ENCODE peak calls at places on chromosomes 6 and 20, in four cellular contexts. R is lower leg skin, M is NB4, B is psoas muscle. P is an unnamed sample.

GRCh38 chr20:4154958-4155411 is 139.6 kb upstream of the RNF24 start:
- DNase-seq in R (no peak), M (no peak), B (no peak), P (no peak)

GRCh38 chr6:5142915-5143314 is 57.8 kb downstream of the PPP1R3G start:
- DNase-seq in R (no peak), M (peak), B (no peak), P (no peak)

GRCh38 chr6:21436625-21437024 is 156.9 kb upstream of the SOX4 start:
- DNase-seq in R (no peak), M (peak), B (no peak), P (no peak)

GRCh38 chr6:154404791-154405400 is 48.3 kb upstream of the IPCEF1 start:
- DNase-seq in R (no peak), M (no peak), B (no peak), P (no peak)

GRCh38 chr20:58081842-58082241 is 146.6 kb downstream of the ANKRD60 start:
- DNase-seq in R (no peak), M (no peak), B (no peak), P (peak)

GRCh38 chr20:5970381-5970780 is 19.9 kb downstream of the MCM8 start:
- DNase-seq in R (no peak), M (no peak), B (no peak), P (no peak)

GRCh38 chr6:54935739-54936138 is 89.2 kb downstream of the FAM83B start:
- DNase-seq in R (no peak), M (peak), B (no peak), P (peak)

GRCh38 chr6:1949533-1949932 is 295.9 kb downstream of the GMDS start:
- DNase-seq in R (no peak), M (peak), B (no peak), P (peak)

GRCh38 chr20:46057856-46058655 is 29.0 kb downstream of the SLC12A5 start:
- DNase-seq in R (peak), M (peak), B (peak), P (peak)

GRCh38 chr6:21597706-21598273 is 4.2 kb downstream of the SOX4 start:
- DNase-seq in R (no peak), M (no peak), B (no peak), P (peak)

DNA sequence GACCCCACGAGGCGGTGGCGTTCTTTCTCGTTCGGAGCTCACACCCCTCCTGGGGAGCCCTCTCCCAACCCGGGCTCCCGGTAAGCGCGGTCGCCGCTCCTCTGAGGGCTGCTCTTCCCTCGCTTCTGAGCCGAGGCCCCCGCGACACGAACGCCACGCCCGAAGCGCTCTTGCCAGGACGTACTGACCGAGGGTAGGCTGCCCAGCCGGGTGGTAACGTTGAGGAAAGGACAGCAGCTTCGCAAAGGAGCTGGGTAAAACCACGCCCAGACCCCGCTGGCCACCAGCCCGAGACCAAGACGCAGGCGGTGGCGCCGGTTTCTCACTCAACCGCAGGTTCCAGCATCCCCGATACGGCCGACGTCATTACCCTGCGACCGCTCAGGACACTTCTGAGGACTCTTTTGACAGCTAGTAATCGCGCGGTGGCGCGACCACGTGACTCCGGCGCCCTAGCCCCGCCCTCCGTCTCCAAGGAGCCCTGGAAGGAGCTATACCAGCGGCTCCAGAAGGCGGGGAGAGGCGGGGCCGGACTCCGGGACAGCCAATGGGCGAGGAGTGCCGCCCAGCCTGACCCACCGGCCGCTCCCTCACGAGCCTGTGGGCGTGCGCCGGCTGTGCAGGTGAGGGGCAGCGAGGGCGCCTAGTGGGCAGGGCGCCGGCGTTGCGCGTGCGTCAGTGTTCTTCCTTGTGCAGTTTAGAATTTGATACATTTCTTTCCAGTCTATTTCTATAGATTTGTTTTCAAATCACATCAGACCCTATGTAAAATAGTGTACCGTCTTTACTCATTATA is 4.0 kb upstream of the GZF1 start:
- DNase-seq in R (peak), M (peak), B (peak), P (peak)
- TF ChIP-seq CTCF in R (no peak), M (no peak), B (no peak), P (no peak)

GRCh38 chr6:13172294-13172693 is 156.0 kb downstream of the TBC1D7 start:
- DNase-seq in R (no peak), M (no peak), B (no peak), P (no peak)
- H3K4me3 ChIP-seq in R (no peak), M (no peak), B (no peak), P (no peak)

GRCh38 chr6:33248932-33249731 is 22.5 kb downstream of the VPS52 start:
- DNase-seq in R (peak), M (peak), B (peak), P (peak)
- TF ChIP-seq CTCF in R (no peak), M (no peak), B (no peak), P (peak)

DNA sequence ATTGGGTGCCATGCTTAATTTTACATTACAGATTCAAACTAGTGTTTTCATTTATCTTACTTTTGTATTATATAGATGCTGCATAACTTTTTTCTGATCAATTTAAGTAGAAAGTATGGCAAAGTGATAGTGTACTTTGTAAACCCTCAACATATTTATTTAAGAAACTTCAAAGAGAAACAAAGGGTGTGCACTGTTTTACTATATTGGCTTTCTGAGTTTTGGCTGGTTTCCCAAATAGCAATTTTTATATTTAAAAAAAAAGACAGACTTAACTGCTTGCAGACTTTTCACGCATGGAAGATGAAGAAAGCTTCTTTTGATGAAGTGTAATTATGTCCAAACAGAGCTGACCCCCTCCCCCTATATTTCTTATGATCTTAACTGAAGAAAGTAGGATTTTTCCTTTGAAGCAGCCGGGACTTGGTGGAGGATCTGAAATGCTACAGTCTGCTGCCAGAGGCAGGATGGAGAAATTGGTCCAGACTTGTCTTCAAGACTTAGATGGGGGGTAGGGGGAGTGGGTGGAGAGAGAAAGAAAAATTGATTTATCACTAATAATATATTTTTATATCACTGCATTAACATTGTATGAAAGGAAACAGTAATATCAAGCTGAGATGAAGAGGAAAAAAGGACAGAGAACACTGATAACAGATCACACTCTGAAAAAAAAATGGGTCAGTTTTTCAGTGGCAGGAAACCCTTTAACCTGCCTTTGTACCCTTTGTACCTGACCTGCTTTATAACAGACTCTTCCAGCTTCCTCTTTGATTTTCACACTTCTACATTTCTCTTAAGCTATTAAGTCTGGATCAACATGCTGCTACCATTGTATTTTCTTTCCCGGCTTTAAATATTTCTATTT is 56.0 kb upstream of the SUPT3H start:
- DNase-seq in R (no peak), M (peak), B (no peak), P (no peak)
- H3K4me3 ChIP-seq in R (no peak), M (no peak), B (no peak), P (no peak)